ENCODE peak calls at places on chromosome 9, in eight cellular contexts. J, M, B, D, U, I, Y and T are unnamed samples.

GRCh38 chr9:76321185-76321828 is 72.9 kb downstream of the RFK start:
- DNase-seq in U (no peak), J (no peak), B (no peak), M (peak), D (peak), I (peak), Y (no peak), T (no peak)

GRCh38 chr9:84711936-84712335 is 42.4 kb downstream of the NTRK2 start:
- DNase-seq in Y (peak), B (no peak), U (no peak), I (peak), J (no peak), D (peak), M (no peak), T (no peak)

GRCh38 chr9:34256104-34256503 is 73.0 kb downstream of the KIF24 start:
- DNase-seq in U (no peak), M (no peak), D (peak), B (no peak), Y (no peak), I (no peak), J (no peak), T (no peak)

GRCh38 chr9:89178162-89179120 is at the start of gene SHC3:
- DNase-seq in D (peak), Y (peak), J (no peak), I (no peak), U (no peak), B (no peak), M (no peak), T (no peak)

GRCh38 chr9:68873179-68873578 is 140.7 kb downstream of the PRKACG start:
- DNase-seq in I (no peak), B (no peak), J (no peak), Y (no peak), U (no peak), M (no peak), D (no peak), T (no peak)

GRCh38 chr9:133163559-133164208 is at the start of gene GBGT1:
- DNase-seq in M (no peak), J (no peak), D (peak), Y (peak), I (no peak), U (peak), B (no peak), T (no peak)

GRCh38 chr9:112382501-112383364 is 2.8 kb downstream of the HSDL2 start:
- DNase-seq in J (no peak), Y (no peak), I (no peak), D (no peak), B (no peak), U (no peak), M (no peak), T (no peak)

GRCh38 chr9:127201071-127201541 is 63.5 kb upstream of the GARNL3 start:
- DNase-seq in D (no peak), M (no peak), I (no peak), Y (no peak), U (no peak), B (no peak), J (no peak), T (no peak)

GRCh38 chr9:96646081-96646991 is 8.8 kb downstream of the PRXL2C start:
- DNase-seq in B (no peak), U (no peak), M (no peak), I (peak), D (no peak), Y (no peak), J (no peak), T (no peak)

GRCh38 chr9:129627556-129628492 is 1.9 kb downstream of the NTMT1 start:
- DNase-seq in B (no peak), I (no peak), M (no peak), Y (peak), J (no peak), D (no peak), U (no peak), T (no peak)

GRCh38 chr9:38350529-38350928 is 42.0 kb upstream of the ALDH1B1 start:
- DNase-seq in J (no peak), I (no peak), D (no peak), B (no peak), M (no peak), U (no peak), Y (no peak), T (no peak)

GRCh38 chr9:89606567-89607311 is 1.9 kb downstream of the GADD45G start:
- DNase-seq in D (peak), Y (peak), U (no peak), I (peak), B (no peak), M (no peak), J (no peak), T (no peak)

GRCh38 chr9:116737137-116737546 is 50.0 kb downstream of the TRIM32 start:
- DNase-seq in J (peak), M (peak), B (no peak), I (peak), D (peak), U (peak), Y (peak), T (no peak)

GRCh38 chr9:134944351-134944802 is 26.7 kb upstream of the FCN1 start:
- DNase-seq in I (no peak), D (no peak), J (no peak), Y (no peak), B (no peak), U (no peak), M (no peak), T (no peak)

GRCh38 chr9:126377521-126377920 is 50.9 kb downstream of the MVB12B start:
- DNase-seq in I (no peak), M (no peak), U (no peak), D (no peak), B (no peak), Y (no peak), J (no peak), T (no peak)

GRCh38 chr9:96218821-96219614 is 83.0 kb downstream of the HSD17B3 start:
- DNase-seq in I (no peak), J (no peak), M (no peak), D (peak), Y (no peak), B (no peak), U (peak), T (no peak)